ENCODE peak calls at places on chromosomes 12 and 14, in four cellular contexts. H, F, R and K are unnamed samples.

GRCh38 chr12:100159391-100160104 is 16.9 kb upstream of the BLTP3B start:
- DNase-seq in R (no peak), H (no peak), F (no peak), K (no peak)

GRCh38 chr14:68816183-68816942 is 23.5 kb upstream of the ZFP36L1 start:
- DNase-seq in F (peak; percentile 96), R (peak; percentile 93), H (peak; percentile 95), K (peak; percentile 69)

GRCh38 chr12:124053855-124054254 is 80.8 kb downstream of the ZNF664 start:
- DNase-seq in F (no peak), H (peak; percentile 88), R (peak; percentile 73), K (no peak)

GRCh38 chr14:61489002-61489401 is 167.6 kb downstream of the PRKCH start:
- DNase-seq in F (no peak), H (peak; percentile 52), R (no peak), K (no peak)

GRCh38 chr14:49966971-49967630 is 74.2 kb downstream of the ARF6 start:
- DNase-seq in H (no peak), R (no peak), F (no peak), K (no peak)

GRCh38 chr14:105485720-105486332 is 860 bp upstream of the CRIP1 start:
- DNase-seq in R (peak; percentile 71), F (no peak), H (no peak), K (no peak)

GRCh38 chr12:95351745-95352144 is 122.2 kb upstream of the METAP2 start:
- DNase-seq in R (no peak), H (peak; percentile 19), F (no peak), K (no peak)

GRCh38 chr12:47234576-47235141 is 154.9 kb upstream of the AMIGO2 start:
- DNase-seq in H (no peak), R (no peak), F (no peak), K (no peak)

GRCh38 chr12:56457817-56458216 is 3.4 kb upstream of the MIP start:
- DNase-seq in R (no peak), H (no peak), F (no peak), K (no peak)

GRCh38 chr14:38171197-38171596 is 36.5 kb upstream of the SSTR1 start:
- DNase-seq in H (no peak), R (no peak), F (no peak), K (no peak)

GRCh38 chr12:71504471-71504852 is 64.9 kb downstream of the LGR5 start:
- DNase-seq in H (peak; percentile 64), R (peak; percentile 33), F (no peak), K (no peak)

GRCh38 chr12:5085896-5086295 is 42.2 kb downstream of the KCNA5 start:
- DNase-seq in R (no peak), H (peak; percentile 71), F (no peak), K (no peak)

GRCh38 chr14:93332032-93332852 is 594 bp downstream of the BTBD7 start:
- DNase-seq in H (peak; percentile 55), R (peak; percentile 91), F (peak; percentile 87), K (no peak)
- TF ChIP-seq CTCF in H (no peak), R (no peak), F (no peak), K (no peak)

DNA sequence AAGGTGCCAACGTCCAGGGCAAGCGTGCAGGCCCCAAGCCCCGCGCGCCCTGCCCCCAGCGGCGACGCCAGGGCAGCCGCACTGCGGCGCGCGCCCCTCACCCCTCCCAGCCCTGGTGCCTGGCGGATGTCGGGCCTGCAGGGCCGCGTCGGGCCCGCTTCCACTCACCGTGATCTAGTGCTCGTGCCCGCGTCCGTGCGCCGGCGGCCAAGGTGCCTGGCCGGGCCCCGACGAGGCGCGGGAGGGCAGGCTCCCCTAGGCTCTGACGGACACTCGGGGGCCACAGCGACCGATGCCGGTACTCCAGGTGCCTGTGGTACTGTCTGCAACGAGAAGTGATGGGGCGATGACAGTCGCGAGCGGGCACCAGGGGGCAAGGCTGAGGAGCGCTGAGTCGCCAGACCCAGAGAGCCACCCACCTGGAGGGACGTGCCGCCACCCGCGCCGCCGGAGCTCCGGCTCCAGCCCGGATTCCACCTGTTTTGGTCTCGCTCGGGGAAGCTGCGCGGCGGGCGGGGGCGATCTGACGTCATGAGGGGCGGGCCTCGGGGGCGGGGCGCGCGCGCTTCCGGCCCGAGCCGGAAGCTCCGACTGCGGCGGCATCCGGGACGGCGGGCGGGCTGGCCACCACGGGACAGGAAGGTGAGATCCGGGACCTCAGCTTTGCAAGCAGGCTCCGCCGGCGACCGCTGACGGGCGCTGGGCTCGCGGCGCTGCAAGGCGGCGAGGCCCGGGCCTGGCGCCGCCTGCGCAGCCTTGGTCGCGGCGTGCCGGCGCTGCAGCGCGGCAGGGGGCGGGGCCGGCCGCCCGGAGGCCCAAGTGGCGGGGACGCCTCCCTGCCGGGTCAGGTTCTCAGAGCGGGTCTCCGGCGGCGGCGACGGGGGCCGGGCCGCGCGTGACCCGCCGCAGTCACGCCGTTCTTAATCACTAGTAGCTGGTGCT is at the start of the genes LYSET and MOAP1:
- DNase-seq in F (peak; percentile 95), R (peak; percentile 92), H (peak; percentile 86), K (peak; percentile 72)
- TF ChIP-seq CTCF in F (peak; percentile 37), R (peak; percentile 9), H (no peak), K (peak; percentile 15)

GRCh38 chr12:92721130-92721529 is 18.3 kb downstream of the PLEKHG7 start:
- DNase-seq in R (no peak), F (no peak), H (no peak), K (no peak)

GRCh38 chr12:92717202-92717601 is 14.4 kb downstream of the PLEKHG7 start:
- DNase-seq in H (peak; percentile 77), F (no peak), R (no peak), K (no peak)

GRCh38 chr12:92719674-92720073 is 16.9 kb downstream of the PLEKHG7 start:
- DNase-seq in R (no peak), H (no peak), F (no peak), K (no peak)

GRCh38 chr12:92718483-92718985 is 15.7 kb downstream of the PLEKHG7 start:
- DNase-seq in R (no peak), F (no peak), H (peak; percentile 20), K (no peak)

GRCh38 chr12:92715625-92716024 is 12.8 kb downstream of the PLEKHG7 start:
- DNase-seq in H (no peak), F (no peak), R (no peak), K (no peak)
- TF ChIP-seq CTCF in H (no peak), F (no peak), R (no peak), K (no peak)

GRCh38 chr14:95452176-95452889 is 64.1 kb downstream of the SYNE3 start:
- DNase-seq in R (peak; percentile 14), H (peak; percentile 20), F (no peak), K (no peak)
- TF ChIP-seq CTCF in R (peak; percentile 60), H (peak; percentile 49), F (peak; percentile 32), K (peak; percentile 40)

GRCh38 chr12:57765003-57765697 is 1.7 kb downstream of the CYP27B1 start:
- DNase-seq in F (peak; percentile 79), H (peak; percentile 32), R (peak; percentile 36), K (no peak)
- TF ChIP-seq CTCF in F (peak; percentile 36), H (peak; percentile 43), R (peak; percentile 47), K (peak; percentile 51)

DNA sequence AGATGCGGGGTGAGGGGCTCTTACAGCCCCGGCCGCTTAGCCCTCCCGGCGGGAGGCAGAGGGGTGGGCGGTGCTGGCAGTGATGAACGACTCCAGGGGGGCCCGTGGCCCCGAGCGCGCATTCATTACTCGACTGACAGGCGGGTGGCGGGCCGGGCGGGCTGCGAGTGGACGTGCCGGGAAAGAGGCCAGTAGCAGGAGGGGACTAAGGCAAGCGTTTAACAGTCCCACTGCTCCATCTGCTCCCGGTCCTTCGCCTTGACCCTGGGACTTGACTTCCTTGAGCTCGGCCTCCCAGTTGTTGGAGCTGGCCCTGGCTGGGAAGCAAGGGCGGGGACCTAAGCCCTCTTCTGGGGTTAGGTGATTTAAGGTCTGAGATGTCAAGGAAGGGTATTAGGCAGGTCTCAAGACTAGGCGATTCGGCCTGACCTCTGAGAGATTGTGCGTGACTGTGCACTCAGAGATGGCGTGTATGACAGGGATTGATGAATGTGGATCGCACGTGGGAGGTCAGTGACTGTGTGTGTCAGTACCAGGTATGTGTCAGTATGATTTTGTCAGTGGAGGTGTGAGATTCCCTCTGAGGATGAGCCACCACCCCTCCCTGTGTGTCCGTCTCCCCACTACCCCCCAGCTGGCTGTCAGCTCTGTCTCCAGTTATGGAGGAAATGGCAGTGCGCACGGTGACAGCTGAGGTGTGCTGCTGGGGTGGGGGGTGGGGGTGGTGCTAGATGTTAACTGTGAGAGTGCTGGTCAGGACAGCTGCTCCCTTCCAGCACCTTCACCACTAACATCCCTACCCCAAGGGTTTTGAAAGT is 3.6 kb upstream of the DNAJC22 start:
- DNase-seq in F (peak; percentile 64), R (no peak), H (no peak), K (no peak)
- TF ChIP-seq CTCF in F (no peak), R (no peak), H (no peak), K (no peak)

DNA sequence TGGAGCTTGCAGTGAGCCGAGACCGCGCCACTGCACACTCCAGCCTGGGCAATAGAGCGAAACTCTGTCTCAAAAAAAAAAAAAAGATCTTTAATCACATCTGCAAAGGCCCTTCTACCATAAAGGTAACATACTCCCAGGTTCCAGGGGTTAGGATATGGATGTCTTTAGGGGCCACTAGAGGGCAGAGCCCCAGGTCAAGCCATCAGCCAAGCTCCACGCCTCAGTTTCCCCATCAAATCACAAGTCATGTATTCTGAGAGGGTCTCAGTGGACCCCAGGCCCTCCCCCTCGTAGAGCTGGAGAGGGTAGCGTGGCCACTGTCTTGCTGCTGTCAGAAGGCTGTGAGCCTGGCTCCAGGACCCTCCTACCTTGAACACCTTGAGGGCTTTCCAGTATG is 18.8 kb downstream of the SLC8B1 start:
- DNase-seq in R (no peak), H (no peak), F (no peak), K (no peak)
- TF ChIP-seq CTCF in R (peak; percentile 14), H (peak; percentile 6), F (no peak), K (peak; percentile 42)

GRCh38 chr12:132422057-132423043 is 67.6 kb upstream of the FBRSL1 start:
- DNase-seq in F (no peak), R (no peak), H (no peak), K (no peak)
- TF ChIP-seq CTCF in F (no peak), R (no peak), H (no peak), K (no peak)

GRCh38 chr12:110763578-110763977 is 20.9 kb upstream of the PPP1CC start:
- DNase-seq in H (no peak), R (no peak), F (no peak), K (no peak)

GRCh38 chr12:110766311-110767154 is 23.8 kb upstream of the PPP1CC start:
- DNase-seq in R (no peak), H (no peak), F (no peak), K (no peak)

GRCh38 chr12:110765144-110765543 is 22.5 kb upstream of the PPP1CC start:
- DNase-seq in H (no peak), F (no peak), R (no peak), K (no peak)

GRCh38 chr12:110768960-110769359 is 26.3 kb upstream of the PPP1CC start:
- DNase-seq in F (no peak), H (no peak), R (no peak), K (no peak)

DNA sequence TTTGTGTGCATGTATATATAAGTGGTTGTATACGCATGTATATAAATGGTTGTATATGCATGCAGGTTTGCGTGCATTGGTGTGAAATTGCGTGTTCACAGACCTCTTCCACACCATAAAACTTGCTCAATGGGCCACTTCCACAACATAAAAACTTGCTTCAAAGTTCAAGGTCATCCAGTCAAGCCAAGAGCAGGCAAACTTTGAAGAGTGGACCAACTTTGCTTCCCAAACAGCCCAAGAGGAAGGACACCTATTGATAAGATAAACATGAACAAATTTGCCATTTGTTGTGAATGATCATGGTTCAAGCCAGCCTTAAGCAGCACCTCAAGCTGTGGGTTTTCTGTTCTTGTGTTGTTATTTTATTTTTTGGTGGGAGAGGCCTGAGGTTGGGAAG is 25.2 kb upstream of the PPP1CC start:
- DNase-seq in F (no peak), H (no peak), R (no peak), K (no peak)
- TF ChIP-seq CTCF in F (no peak), H (no peak), R (no peak), K (no peak)

GRCh38 chr12:69470189-69471094 is at the start of gene FRS2:
- DNase-seq in H (peak; percentile 94), R (peak; percentile 95), F (peak; percentile 95), K (peak; percentile 49)
- TF ChIP-seq CTCF in H (peak; percentile 38), R (peak; percentile 37), F (peak; percentile 34), K (peak; percentile 30)